ENCODE peak calls at places on chromosomes 3 and 15, in six cellular contexts. One of them, this sample, is unnamed.

GRCh38 chr15:88785217-88785616 is 18.0 kb upstream of the ACAN start:
- DNase-seq in neural progenitor cell: no peak
- DNase-seq in choroid plexus epithelial cell: no peak
- DNase-seq in epithelial cell of esophagus: no peak
- DNase-seq in esophagus squamous epithelium: no peak
- DNase-seq in bronchial epithelial cell: no peak
- DNase-seq in this sample: no peak

GRCh38 chr3:189827108-189827507 is 195.9 kb downstream of the TP63 start:
- DNase-seq in epithelial cell of esophagus: no peak
- DNase-seq in neural progenitor cell: no peak
- DNase-seq in bronchial epithelial cell: no peak
- DNase-seq in choroid plexus epithelial cell: no peak
- DNase-seq in esophagus squamous epithelium: no peak
- DNase-seq in this sample: no peak

GRCh38 chr3:109994853-109995252 is 657.5 kb upstream of the DPPA4 start:
- DNase-seq in esophagus squamous epithelium: no peak
- DNase-seq in choroid plexus epithelial cell: no peak
- DNase-seq in neural progenitor cell: no peak
- DNase-seq in epithelial cell of esophagus: peak; percentile 14
- DNase-seq in bronchial epithelial cell: peak; percentile 13
- DNase-seq in this sample: no peak

GRCh38 chr15:87267798-87268197 is 988.7 kb downstream of the NTRK3 start:
- DNase-seq in neural progenitor cell: no peak
- DNase-seq in bronchial epithelial cell: peak; percentile 45
- DNase-seq in choroid plexus epithelial cell: peak; percentile 85
- DNase-seq in esophagus squamous epithelium: no peak
- DNase-seq in epithelial cell of esophagus: peak; percentile 94
- DNase-seq in this sample: peak; percentile 86

GRCh38 chr15:24916305-24917009 is 38.3 kb upstream of the SNRPN start:
- DNase-seq in choroid plexus epithelial cell: no peak
- DNase-seq in bronchial epithelial cell: no peak
- DNase-seq in esophagus squamous epithelium: no peak
- DNase-seq in epithelial cell of esophagus: no peak
- DNase-seq in neural progenitor cell: no peak
- DNase-seq in this sample: no peak

GRCh38 chr3:46100812-46101211 is 73.5 kb upstream of the XCR1 start:
- DNase-seq in neural progenitor cell: no peak
- DNase-seq in bronchial epithelial cell: no peak
- DNase-seq in choroid plexus epithelial cell: no peak
- DNase-seq in epithelial cell of esophagus: no peak
- DNase-seq in esophagus squamous epithelium: no peak
- DNase-seq in this sample: no peak

GRCh38 chr3:26703519-26703918 is 80.9 kb downstream of the LRRC3B start:
- DNase-seq in neural progenitor cell: no peak
- DNase-seq in choroid plexus epithelial cell: no peak
- DNase-seq in esophagus squamous epithelium: no peak
- DNase-seq in bronchial epithelial cell: no peak
- DNase-seq in epithelial cell of esophagus: no peak
- DNase-seq in this sample: no peak

GRCh38 chr15:69996842-69997478 is 100.8 kb downstream of the TLE3 start:
- DNase-seq in neural progenitor cell: no peak
- DNase-seq in epithelial cell of esophagus: peak; percentile 43
- DNase-seq in choroid plexus epithelial cell: no peak
- DNase-seq in esophagus squamous epithelium: no peak
- DNase-seq in bronchial epithelial cell: peak; percentile 31
- DNase-seq in this sample: no peak

GRCh38 chr3:124878561-124879394 is 8.4 kb downstream of the ITGB5 start:
- DNase-seq in neural progenitor cell: no peak
- DNase-seq in esophagus squamous epithelium: no peak
- DNase-seq in choroid plexus epithelial cell: peak; percentile 90
- DNase-seq in bronchial epithelial cell: peak; percentile 97
- DNase-seq in epithelial cell of esophagus: peak; percentile 93
- DNase-seq in this sample: peak; percentile 98

GRCh38 chr3:150495149-150495548 is 51.1 kb downstream of the SERP1 start:
- DNase-seq in bronchial epithelial cell: no peak
- DNase-seq in neural progenitor cell: peak; percentile 10
- DNase-seq in esophagus squamous epithelium: no peak
- DNase-seq in choroid plexus epithelial cell: peak; percentile 13
- DNase-seq in epithelial cell of esophagus: no peak
- DNase-seq in this sample: no peak

GRCh38 chr3:126337980-126338651 is 19.1 kb downstream of the KLF15 start:
- DNase-seq in esophagus squamous epithelium: no peak
- DNase-seq in choroid plexus epithelial cell: no peak
- DNase-seq in bronchial epithelial cell: no peak
- DNase-seq in neural progenitor cell: no peak
- DNase-seq in epithelial cell of esophagus: no peak
- DNase-seq in this sample: no peak

GRCh38 chr15:100772478-100773378 is 106.9 kb upstream of the ALDH1A3 start:
- DNase-seq in epithelial cell of esophagus: no peak
- DNase-seq in bronchial epithelial cell: no peak
- DNase-seq in neural progenitor cell: peak; percentile 22
- DNase-seq in choroid plexus epithelial cell: peak; percentile 33
- DNase-seq in esophagus squamous epithelium: no peak
- DNase-seq in this sample: peak; percentile 39

GRCh38 chr3:126014252-126014651 is 45.3 kb downstream of the ROPN1B start:
- DNase-seq in esophagus squamous epithelium: no peak
- DNase-seq in bronchial epithelial cell: no peak
- DNase-seq in neural progenitor cell: no peak
- DNase-seq in choroid plexus epithelial cell: peak; percentile 46
- DNase-seq in epithelial cell of esophagus: peak; percentile 22
- DNase-seq in this sample: peak; percentile 55

GRCh38 chr3:196771067-196771466 is 31.4 kb downstream of the PAK2 start:
- DNase-seq in epithelial cell of esophagus: no peak
- DNase-seq in neural progenitor cell: no peak
- DNase-seq in bronchial epithelial cell: no peak
- DNase-seq in esophagus squamous epithelium: no peak
- DNase-seq in choroid plexus epithelial cell: no peak
- DNase-seq in this sample: no peak

GRCh38 chr3:142656595-142656994 is 60.4 kb downstream of the PLS1 start:
- DNase-seq in choroid plexus epithelial cell: no peak
- DNase-seq in epithelial cell of esophagus: no peak
- DNase-seq in neural progenitor cell: no peak
- DNase-seq in esophagus squamous epithelium: no peak
- DNase-seq in bronchial epithelial cell: no peak
- DNase-seq in this sample: no peak

GRCh38 chr3:385151-385550 is 188.6 kb downstream of the CHL1 start:
- DNase-seq in esophagus squamous epithelium: no peak
- DNase-seq in choroid plexus epithelial cell: no peak
- DNase-seq in neural progenitor cell: no peak
- DNase-seq in epithelial cell of esophagus: peak; percentile 62
- DNase-seq in bronchial epithelial cell: peak; percentile 71
- DNase-seq in this sample: peak; percentile 1

GRCh38 chr3:100084100-100084806 is 30.0 kb downstream of the FILIP1L start:
- DNase-seq in neural progenitor cell: no peak
- DNase-seq in esophagus squamous epithelium: no peak
- DNase-seq in bronchial epithelial cell: no peak
- DNase-seq in epithelial cell of esophagus: no peak
- DNase-seq in choroid plexus epithelial cell: no peak
- DNase-seq in this sample: no peak

GRCh38 chr3:171772427-171773056 is 37.7 kb downstream of the PLD1 start:
- DNase-seq in bronchial epithelial cell: peak; percentile 60
- DNase-seq in esophagus squamous epithelium: no peak
- DNase-seq in choroid plexus epithelial cell: peak; percentile 86
- DNase-seq in neural progenitor cell: peak; percentile 73
- DNase-seq in epithelial cell of esophagus: peak; percentile 75
- DNase-seq in this sample: peak; percentile 79

GRCh38 chr3:32077260-32078084 is 28.9 kb upstream of the GPD1L start:
- DNase-seq in choroid plexus epithelial cell: peak; percentile 17
- DNase-seq in esophagus squamous epithelium: no peak
- DNase-seq in epithelial cell of esophagus: no peak
- DNase-seq in bronchial epithelial cell: no peak
- DNase-seq in neural progenitor cell: no peak
- DNase-seq in this sample: peak; percentile 72

GRCh38 chr15:70505971-70506887 is 257.1 kb downstream of the UACA start:
- DNase-seq in esophagus squamous epithelium: no peak
- DNase-seq in choroid plexus epithelial cell: no peak
- DNase-seq in neural progenitor cell: no peak
- DNase-seq in epithelial cell of esophagus: no peak
- DNase-seq in bronchial epithelial cell: no peak
- DNase-seq in this sample: no peak

GRCh38 chr3:183775781-183776180 is 49.6 kb downstream of the MAP6D1 start:
- DNase-seq in choroid plexus epithelial cell: peak; percentile 10
- DNase-seq in epithelial cell of esophagus: no peak
- DNase-seq in bronchial epithelial cell: no peak
- DNase-seq in neural progenitor cell: no peak
- DNase-seq in esophagus squamous epithelium: no peak
- DNase-seq in this sample: no peak

GRCh38 chr3:77125934-77126333 is 86.0 kb downstream of the ROBO2 start:
- DNase-seq in epithelial cell of esophagus: no peak
- DNase-seq in neural progenitor cell: no peak
- DNase-seq in choroid plexus epithelial cell: no peak
- DNase-seq in bronchial epithelial cell: no peak
- DNase-seq in esophagus squamous epithelium: no peak
- DNase-seq in this sample: no peak

GRCh38 chr3:125214738-125215137 is 2.2 kb upstream of the SLC12A8 start:
- DNase-seq in neural progenitor cell: no peak
- DNase-seq in epithelial cell of esophagus: no peak
- DNase-seq in choroid plexus epithelial cell: no peak
- DNase-seq in esophagus squamous epithelium: no peak
- DNase-seq in bronchial epithelial cell: no peak
- DNase-seq in this sample: no peak

GRCh38 chr15:89358755-89359439 is 24.3 kb upstream of the POLG start:
- DNase-seq in epithelial cell of esophagus: peak; percentile 70
- DNase-seq in neural progenitor cell: peak; percentile 88
- DNase-seq in choroid plexus epithelial cell: peak; percentile 76
- DNase-seq in esophagus squamous epithelium: peak; percentile 11
- DNase-seq in bronchial epithelial cell: peak; percentile 49
- DNase-seq in this sample: peak; percentile 71

GRCh38 chr3:48215876-48216275 is 7.4 kb upstream of the CAMP start:
- DNase-seq in esophagus squamous epithelium: no peak
- DNase-seq in neural progenitor cell: no peak
- DNase-seq in choroid plexus epithelial cell: no peak
- DNase-seq in bronchial epithelial cell: no peak
- DNase-seq in epithelial cell of esophagus: no peak
- DNase-seq in this sample: peak; percentile 50

DNA sequence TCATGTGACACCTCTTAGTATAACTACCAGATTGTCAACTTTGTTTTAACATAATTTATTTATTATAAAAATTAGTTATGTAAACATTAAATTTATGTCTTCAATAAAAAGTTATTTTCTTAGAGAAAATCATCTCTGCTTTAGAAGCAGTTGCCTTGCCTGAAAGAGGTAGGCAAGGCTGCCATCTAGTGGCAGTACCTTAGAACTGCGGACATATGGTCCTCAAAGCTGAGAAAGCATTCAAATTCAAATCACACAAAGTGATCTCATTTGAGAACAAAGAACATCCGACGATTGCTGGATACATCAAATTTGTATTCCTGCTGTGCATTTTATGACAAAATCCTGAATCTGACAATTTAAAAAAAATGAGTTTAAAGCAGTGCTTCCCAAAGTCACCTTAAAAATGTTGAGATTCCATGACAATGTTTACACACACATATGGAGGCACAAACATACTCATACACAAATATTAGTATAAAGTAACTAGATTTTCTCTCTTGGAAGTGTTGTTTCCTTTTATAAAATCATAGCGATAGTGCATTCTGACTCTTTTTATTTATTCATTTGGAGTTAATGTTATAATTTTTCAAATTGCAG is 617.4 kb downstream of the CADM2 start:
- DNase-seq in bronchial epithelial cell: peak; percentile 56
- DNase-seq in esophagus squamous epithelium: no peak
- DNase-seq in epithelial cell of esophagus: peak; percentile 73
- DNase-seq in neural progenitor cell: peak; percentile 66
- DNase-seq in choroid plexus epithelial cell: peak; percentile 86
- DNase-seq in this sample: peak; percentile 42
- TF ChIP-seq CTCF in bronchial epithelial cell: peak; percentile 64
- TF ChIP-seq CTCF in esophagus squamous epithelium: peak; percentile 65
- TF ChIP-seq CTCF in epithelial cell of esophagus: peak; percentile 95
- TF ChIP-seq CTCF in neural progenitor cell: peak; percentile 88
- TF ChIP-seq CTCF in choroid plexus epithelial cell: peak; percentile 92
- TF ChIP-seq CTCF in this sample: peak; percentile 79

GRCh38 chr15:52558196-52558595 is 10.6 kb downstream of the ARPP19 start:
- DNase-seq in esophagus squamous epithelium: no peak
- DNase-seq in choroid plexus epithelial cell: peak; percentile 90
- DNase-seq in bronchial epithelial cell: peak; percentile 97
- DNase-seq in epithelial cell of esophagus: peak; percentile 97
- DNase-seq in neural progenitor cell: no peak
- DNase-seq in this sample: peak; percentile 70
- H3K4me3 ChIP-seq in esophagus squamous epithelium: no peak overlapping the region
- H3K4me3 ChIP-seq in choroid plexus epithelial cell: no peak overlapping the region
- H3K4me3 ChIP-seq in bronchial epithelial cell: peak overlapping the region; percentile 6
- H3K4me3 ChIP-seq in epithelial cell of esophagus: peak overlapping the region; percentile 25
- H3K4me3 ChIP-seq in neural progenitor cell: no peak overlapping the region
- H3K4me3 ChIP-seq in this sample: no peak overlapping the region

DNA sequence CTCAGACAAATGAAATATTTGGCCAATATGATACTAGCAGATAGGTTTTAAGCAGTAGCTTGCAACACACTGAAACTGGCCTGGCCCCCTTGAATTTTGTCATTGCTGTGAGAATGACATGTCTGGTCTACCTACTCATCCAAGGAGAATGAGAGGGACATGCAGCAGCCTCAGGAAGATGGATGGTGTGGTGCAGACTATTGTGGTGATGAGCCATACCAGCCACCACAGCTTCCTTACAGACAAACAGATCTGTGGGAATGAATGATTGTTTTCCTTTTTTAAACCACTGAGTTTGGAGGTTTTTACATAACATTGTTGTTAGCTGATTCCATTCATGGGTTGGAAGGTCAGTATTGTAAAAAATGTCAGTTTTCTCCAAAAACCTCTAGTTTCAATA is 133.7 kb upstream of the POU1F1 start:
- DNase-seq in neural progenitor cell: no peak
- DNase-seq in choroid plexus epithelial cell: no peak
- DNase-seq in bronchial epithelial cell: no peak
- DNase-seq in epithelial cell of esophagus: no peak
- DNase-seq in esophagus squamous epithelium: no peak
- DNase-seq in this sample: no peak
- TF ChIP-seq CTCF in neural progenitor cell: no peak
- TF ChIP-seq CTCF in choroid plexus epithelial cell: no peak
- TF ChIP-seq CTCF in bronchial epithelial cell: no peak
- TF ChIP-seq CTCF in epithelial cell of esophagus: no peak
- TF ChIP-seq CTCF in esophagus squamous epithelium: no peak
- TF ChIP-seq CTCF in this sample: no peak

DNA sequence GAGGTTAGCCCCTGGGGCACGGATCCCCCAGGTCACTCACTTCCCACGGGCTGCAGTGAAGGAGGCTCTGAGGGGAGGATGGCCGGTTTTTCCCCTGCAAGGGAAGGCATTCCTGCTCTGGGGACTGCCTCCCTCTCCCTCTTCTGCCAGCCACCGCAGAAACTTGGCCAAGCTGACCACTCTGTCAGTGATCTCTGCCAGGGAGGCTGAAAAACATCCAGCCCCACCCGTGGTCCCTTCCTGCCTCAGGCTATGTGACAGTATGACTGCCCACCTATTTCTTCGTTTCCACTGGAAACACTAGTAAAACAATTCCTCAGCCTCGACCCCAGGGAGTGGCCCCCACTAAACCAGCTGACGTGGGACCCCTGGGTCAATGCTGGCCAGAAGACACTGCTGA is 14.6 kb upstream of the FANCD2 start:
- DNase-seq in esophagus squamous epithelium: no peak
- DNase-seq in epithelial cell of esophagus: no peak
- DNase-seq in choroid plexus epithelial cell: no peak
- DNase-seq in neural progenitor cell: no peak
- DNase-seq in bronchial epithelial cell: no peak
- DNase-seq in this sample: no peak
- H3K4me3 ChIP-seq in esophagus squamous epithelium: peak overlapping the region; percentile 72
- H3K4me3 ChIP-seq in epithelial cell of esophagus: no peak overlapping the region
- H3K4me3 ChIP-seq in choroid plexus epithelial cell: peak overlapping the region; percentile 52
- H3K4me3 ChIP-seq in neural progenitor cell: peak overlapping the region; percentile 49
- H3K4me3 ChIP-seq in bronchial epithelial cell: no peak overlapping the region
- H3K4me3 ChIP-seq in this sample: peak overlapping the region; percentile 45

GRCh38 chr3:71987089-71987735 is 202.3 kb upstream of the PROK2 start:
- DNase-seq in esophagus squamous epithelium: no peak
- DNase-seq in epithelial cell of esophagus: no peak
- DNase-seq in choroid plexus epithelial cell: peak; percentile 64
- DNase-seq in neural progenitor cell: no peak
- DNase-seq in bronchial epithelial cell: no peak
- DNase-seq in this sample: peak; percentile 24
- TF ChIP-seq CTCF in esophagus squamous epithelium: no peak
- TF ChIP-seq CTCF in epithelial cell of esophagus: peak; percentile 33
- TF ChIP-seq CTCF in choroid plexus epithelial cell: peak; percentile 77
- TF ChIP-seq CTCF in neural progenitor cell: peak; percentile 29
- TF ChIP-seq CTCF in bronchial epithelial cell: peak; percentile 43
- TF ChIP-seq CTCF in this sample: peak; percentile 63

This sample was measured in fibroblast of villous mesenchyme.